ENCODE peak calls at places on chromosomes 12 and 14, in seven cellular contexts. J, R, O, U, B, C and X are unnamed samples.

GRCh38 chr12:92759634-92760268 is 57.0 kb downstream of the PLEKHG7 start:
- DNase-seq in J (no peak), R (no peak), O (no peak), U (peak; percentile 90), B (no peak), C (no peak), X (no peak)

GRCh38 chr14:83874662-83875061 is 1655.3 kb upstream of the FLRT2 start:
- DNase-seq in J (no peak), R (no peak), O (no peak), U (no peak), B (no peak), C (no peak), X (no peak)

GRCh38 chr12:76152161-76152807 is 67.8 kb upstream of the NAP1L1 start:
- DNase-seq in J (no peak), R (no peak), O (peak; percentile 35), U (no peak), B (no peak), C (no peak), X (no peak)

GRCh38 chr12:12839886-12840285 is 26.7 kb downstream of the DDX47 start:
- DNase-seq in J (no peak), R (peak; percentile 48), O (no peak), U (peak; percentile 85), B (no peak), C (no peak), X (peak; percentile 88)

GRCh38 chr14:89501381-89501780 is 84.3 kb upstream of the FOXN3 start:
- DNase-seq in J (no peak), R (no peak), O (no peak), U (no peak), B (no peak), C (peak; percentile 7), X (no peak)

GRCh38 chr12:41274643-41275042 is 86.5 kb downstream of the PDZRN4 start:
- DNase-seq in J (no peak), R (no peak), O (no peak), U (no peak), B (no peak), C (no peak), X (no peak)

GRCh38 chr14:91402278-91403068 is 15.1 kb downstream of the CCDC88C start:
- DNase-seq in J (no peak), R (peak; percentile 63), O (no peak), U (no peak), B (no peak), C (no peak), X (peak; percentile 84)

GRCh38 chr14:21536395-21537087 is 10.4 kb upstream of the SALL2 start:
- DNase-seq in J (peak; percentile 20), R (peak; percentile 11), O (no peak), U (no peak), B (no peak), C (no peak), X (no peak)

GRCh38 chr12:18753481-18754117 is 15.7 kb downstream of the CAPZA3 start:
- DNase-seq in J (peak; percentile 45), R (peak; percentile 43), O (no peak), U (no peak), B (no peak), C (no peak), X (no peak)